ENCODE peak calls at places on chromosomes 16 and 17, in ten cellular contexts. One of them, this sample, is unnamed.

GRCh38 chr17:10871914-10872313 is 34.0 kb upstream of the PIRT start:
- DNase-seq in left lung: no peak
- DNase-seq in heart left ventricle: no peak
- DNase-seq in H1: no peak
- DNase-seq in AG10803: no peak
- DNase-seq in AG09309: no peak
- DNase-seq in mucosa of descending colon: no peak
- DNase-seq in cardiac muscle cell: no peak
- DNase-seq in fibroblast of lung: no peak
- DNase-seq in HCT116: no peak
- DNase-seq in this sample: no peak

GRCh38 chr17:43406676-43407645 is 8.2 kb downstream of the ARL4D start:
- DNase-seq in HCT116: no peak
- DNase-seq in cardiac muscle cell: no peak
- DNase-seq in AG10803: peak
- DNase-seq in H1: no peak
- DNase-seq in left lung: no peak
- DNase-seq in fibroblast of lung: peak
- DNase-seq in heart left ventricle: no peak
- DNase-seq in AG09309: no peak
- DNase-seq in mucosa of descending colon: no peak
- DNase-seq in this sample: no peak

GRCh38 chr17:75658237-75658636 is 8.7 kb downstream of the RECQL5 start:
- DNase-seq in AG09309: no peak
- DNase-seq in cardiac muscle cell: no peak
- DNase-seq in heart left ventricle: no peak
- DNase-seq in HCT116: no peak
- DNase-seq in mucosa of descending colon: no peak
- DNase-seq in AG10803: no peak
- DNase-seq in H1: no peak
- DNase-seq in left lung: no peak
- DNase-seq in fibroblast of lung: no peak
- DNase-seq in this sample: no peak

GRCh38 chr17:49440581-49440980 is 25.9 kb upstream of the PHB1 start:
- DNase-seq in H1: no peak
- DNase-seq in mucosa of descending colon: no peak
- DNase-seq in AG10803: no peak
- DNase-seq in HCT116: no peak
- DNase-seq in heart left ventricle: no peak
- DNase-seq in cardiac muscle cell: no peak
- DNase-seq in fibroblast of lung: no peak
- DNase-seq in AG09309: no peak
- DNase-seq in left lung: no peak
- DNase-seq in this sample: no peak

GRCh38 chr16:87445486-87445885 is 47.3 kb downstream of the ZCCHC14 start:
- DNase-seq in left lung: no peak
- DNase-seq in fibroblast of lung: peak
- DNase-seq in AG10803: peak
- DNase-seq in cardiac muscle cell: no peak
- DNase-seq in HCT116: no peak
- DNase-seq in H1: no peak
- DNase-seq in AG09309: no peak
- DNase-seq in heart left ventricle: no peak
- DNase-seq in mucosa of descending colon: no peak
- DNase-seq in this sample: no peak

GRCh38 chr17:9959377-9959981 is 54.4 kb upstream of the RCVRN start:
- DNase-seq in AG10803: peak
- DNase-seq in HCT116: peak
- DNase-seq in cardiac muscle cell: peak
- DNase-seq in heart left ventricle: no peak
- DNase-seq in fibroblast of lung: peak
- DNase-seq in H1: peak
- DNase-seq in left lung: no peak
- DNase-seq in mucosa of descending colon: no peak
- DNase-seq in AG09309: no peak
- DNase-seq in this sample: no peak

GRCh38 chr17:36728030-36728991 is 126.9 kb downstream of the MRM1 start:
- DNase-seq in cardiac muscle cell: no peak
- DNase-seq in mucosa of descending colon: no peak
- DNase-seq in AG09309: no peak
- DNase-seq in H1: no peak
- DNase-seq in fibroblast of lung: no peak
- DNase-seq in HCT116: no peak
- DNase-seq in AG10803: no peak
- DNase-seq in left lung: no peak
- DNase-seq in heart left ventricle: no peak
- DNase-seq in this sample: no peak

GRCh38 chr17:31433811-31434210 is 42.3 kb downstream of the RAB11FIP4 start:
- DNase-seq in left lung: no peak
- DNase-seq in heart left ventricle: no peak
- DNase-seq in H1: no peak
- DNase-seq in HCT116: no peak
- DNase-seq in AG10803: no peak
- DNase-seq in AG09309: no peak
- DNase-seq in mucosa of descending colon: no peak
- DNase-seq in fibroblast of lung: no peak
- DNase-seq in cardiac muscle cell: no peak
- DNase-seq in this sample: no peak

GRCh38 chr17:76240461-76241204 is at the start of gene RNF157:
- DNase-seq in cardiac muscle cell: peak
- DNase-seq in fibroblast of lung: peak
- DNase-seq in left lung: peak
- DNase-seq in H1: no peak
- DNase-seq in heart left ventricle: peak
- DNase-seq in HCT116: no peak
- DNase-seq in AG10803: no peak
- DNase-seq in AG09309: no peak
- DNase-seq in mucosa of descending colon: peak
- DNase-seq in this sample: no peak

GRCh38 chr17:7440823-7441174 is 1.5 kb downstream of the FGF11 start:
- DNase-seq in AG09309: no peak
- DNase-seq in cardiac muscle cell: no peak
- DNase-seq in HCT116: no peak
- DNase-seq in mucosa of descending colon: no peak
- DNase-seq in H1: no peak
- DNase-seq in left lung: peak
- DNase-seq in AG10803: no peak
- DNase-seq in fibroblast of lung: no peak
- DNase-seq in heart left ventricle: no peak
- DNase-seq in this sample: no peak

GRCh38 chr17:81651692-81652091 is 4.7 kb downstream of the PDE6G start:
- DNase-seq in heart left ventricle: no peak
- DNase-seq in mucosa of descending colon: no peak
- DNase-seq in AG10803: peak
- DNase-seq in AG09309: peak
- DNase-seq in H1: no peak
- DNase-seq in cardiac muscle cell: no peak
- DNase-seq in HCT116: no peak
- DNase-seq in left lung: no peak
- DNase-seq in fibroblast of lung: peak
- DNase-seq in this sample: peak

GRCh38 chr16:76108460-76108859 is 168.7 kb upstream of the CNTNAP4 start:
- DNase-seq in AG10803: no peak
- DNase-seq in left lung: no peak
- DNase-seq in HCT116: no peak
- DNase-seq in cardiac muscle cell: no peak
- DNase-seq in heart left ventricle: no peak
- DNase-seq in fibroblast of lung: no peak
- DNase-seq in mucosa of descending colon: no peak
- DNase-seq in H1: no peak
- DNase-seq in AG09309: no peak
- DNase-seq in this sample: no peak

GRCh38 chr16:76106647-76107046 is 170.6 kb upstream of the CNTNAP4 start:
- DNase-seq in left lung: no peak
- DNase-seq in mucosa of descending colon: no peak
- DNase-seq in cardiac muscle cell: no peak
- DNase-seq in heart left ventricle: no peak
- DNase-seq in H1: no peak
- DNase-seq in AG09309: no peak
- DNase-seq in AG10803: no peak
- DNase-seq in fibroblast of lung: no peak
- DNase-seq in HCT116: no peak
- DNase-seq in this sample: no peak
- TF ChIP-seq CTCF in left lung: no peak
- TF ChIP-seq CTCF in mucosa of descending colon: no peak
- TF ChIP-seq CTCF in cardiac muscle cell: no peak
- TF ChIP-seq CTCF in heart left ventricle: no peak
- TF ChIP-seq CTCF in H1: no peak
- TF ChIP-seq CTCF in AG09309: no peak
- TF ChIP-seq CTCF in AG10803: no peak
- TF ChIP-seq CTCF in fibroblast of lung: no peak
- TF ChIP-seq CTCF in HCT116: no peak
- TF ChIP-seq CTCF in this sample: no peak

GRCh38 chr17:18002171-18002570 is 29.5 kb downstream of the DRC3 start:
- DNase-seq in left lung: no peak
- DNase-seq in fibroblast of lung: no peak
- DNase-seq in AG09309: no peak
- DNase-seq in mucosa of descending colon: no peak
- DNase-seq in heart left ventricle: no peak
- DNase-seq in HCT116: no peak
- DNase-seq in cardiac muscle cell: no peak
- DNase-seq in H1: no peak
- DNase-seq in AG10803: peak
- DNase-seq in this sample: no peak
- H3K4me3 ChIP-seq in left lung: no peak
- H3K4me3 ChIP-seq in fibroblast of lung: no peak
- H3K4me3 ChIP-seq in AG09309: no peak
- H3K4me3 ChIP-seq in mucosa of descending colon: no peak
- H3K4me3 ChIP-seq in heart left ventricle: no peak
- H3K4me3 ChIP-seq in HCT116: no peak
- H3K4me3 ChIP-seq in cardiac muscle cell: no peak
- H3K4me3 ChIP-seq in H1: no peak
- H3K4me3 ChIP-seq in AG10803: no peak
- H3K4me3 ChIP-seq in this sample: no peak

DNA sequence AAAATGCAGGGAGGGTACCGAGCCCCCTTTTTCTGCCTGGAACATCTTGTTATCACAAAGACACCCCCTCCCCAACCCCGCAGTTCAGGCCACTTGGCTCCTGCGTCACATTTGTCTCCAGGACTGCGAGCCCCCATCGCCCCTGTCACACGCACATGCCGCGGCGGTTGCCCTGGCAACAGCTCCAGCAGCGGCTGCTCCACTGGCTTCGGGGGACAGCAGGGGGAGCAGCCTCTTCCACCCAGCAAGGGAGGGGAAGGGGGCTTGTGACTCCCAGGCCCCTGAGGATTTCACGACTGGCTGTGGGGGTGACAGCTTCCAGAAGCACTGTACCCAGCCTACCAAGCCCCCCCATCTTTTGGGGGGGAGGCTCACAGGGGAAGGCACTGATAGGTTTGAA is 2.6 kb downstream of the BAIAP3 start:
- DNase-seq in AG10803: no peak
- DNase-seq in left lung: no peak
- DNase-seq in AG09309: no peak
- DNase-seq in H1: no peak
- DNase-seq in fibroblast of lung: no peak
- DNase-seq in cardiac muscle cell: no peak
- DNase-seq in HCT116: no peak
- DNase-seq in mucosa of descending colon: no peak
- DNase-seq in heart left ventricle: no peak
- DNase-seq in this sample: no peak
- TF ChIP-seq CTCF in AG10803: no peak
- TF ChIP-seq CTCF in left lung: no peak
- TF ChIP-seq CTCF in AG09309: no peak
- TF ChIP-seq CTCF in H1: no peak
- TF ChIP-seq CTCF in fibroblast of lung: no peak
- TF ChIP-seq CTCF in cardiac muscle cell: no peak
- TF ChIP-seq CTCF in HCT116: no peak
- TF ChIP-seq CTCF in mucosa of descending colon: no peak
- TF ChIP-seq CTCF in heart left ventricle: no peak
- TF ChIP-seq CTCF in this sample: no peak

GRCh38 chr16:85946680-85947510 is 47.9 kb downstream of the IRF8 start:
- DNase-seq in AG09309: no peak
- DNase-seq in fibroblast of lung: no peak
- DNase-seq in cardiac muscle cell: no peak
- DNase-seq in mucosa of descending colon: peak
- DNase-seq in AG10803: no peak
- DNase-seq in left lung: no peak
- DNase-seq in H1: no peak
- DNase-seq in heart left ventricle: no peak
- DNase-seq in HCT116: no peak
- DNase-seq in this sample: no peak
- H3K4me3 ChIP-seq in AG09309: no peak
- H3K4me3 ChIP-seq in fibroblast of lung: no peak
- H3K4me3 ChIP-seq in cardiac muscle cell: no peak
- H3K4me3 ChIP-seq in mucosa of descending colon: no peak
- H3K4me3 ChIP-seq in AG10803: no peak
- H3K4me3 ChIP-seq in left lung: no peak
- H3K4me3 ChIP-seq in H1: no peak
- H3K4me3 ChIP-seq in heart left ventricle: no peak
- H3K4me3 ChIP-seq in HCT116: no peak
- H3K4me3 ChIP-seq in this sample: no peak

GRCh38 chr17:79023886-79024771 is at the start of gene C1QTNF1:
- DNase-seq in H1: no peak
- DNase-seq in AG09309: no peak
- DNase-seq in heart left ventricle: peak
- DNase-seq in cardiac muscle cell: peak
- DNase-seq in mucosa of descending colon: peak
- DNase-seq in HCT116: no peak
- DNase-seq in fibroblast of lung: peak
- DNase-seq in left lung: peak
- DNase-seq in AG10803: no peak
- DNase-seq in this sample: no peak
- TF ChIP-seq CTCF in H1: peak
- TF ChIP-seq CTCF in AG09309: peak
- TF ChIP-seq CTCF in heart left ventricle: peak
- TF ChIP-seq CTCF in cardiac muscle cell: peak
- TF ChIP-seq CTCF in mucosa of descending colon: peak
- TF ChIP-seq CTCF in HCT116: peak
- TF ChIP-seq CTCF in fibroblast of lung: no peak
- TF ChIP-seq CTCF in left lung: no peak
- TF ChIP-seq CTCF in AG10803: no peak
- TF ChIP-seq CTCF in this sample: peak

GRCh38 chr16:89672177-89672941 is 14.1 kb upstream of the CDK10 start:
- DNase-seq in AG09309: no peak
- DNase-seq in heart left ventricle: no peak
- DNase-seq in AG10803: no peak
- DNase-seq in mucosa of descending colon: no peak
- DNase-seq in HCT116: no peak
- DNase-seq in fibroblast of lung: no peak
- DNase-seq in H1: no peak
- DNase-seq in cardiac muscle cell: no peak
- DNase-seq in left lung: no peak
- DNase-seq in this sample: no peak
- H3K4me3 ChIP-seq in AG09309: no peak
- H3K4me3 ChIP-seq in heart left ventricle: no peak
- H3K4me3 ChIP-seq in AG10803: no peak
- H3K4me3 ChIP-seq in mucosa of descending colon: no peak
- H3K4me3 ChIP-seq in HCT116: no peak
- H3K4me3 ChIP-seq in fibroblast of lung: no peak
- H3K4me3 ChIP-seq in H1: no peak
- H3K4me3 ChIP-seq in cardiac muscle cell: no peak
- H3K4me3 ChIP-seq in left lung: no peak
- H3K4me3 ChIP-seq in this sample: no peak

This sample was measured in AG04449.